ENCODE peak calls at places on chromosomes 11 and 22, in eight cellular contexts. M is HAP-1; T is T-helper 2 cell; I is SK-MEL-5; E is stimulated activated CD4-positive, alpha-beta T cell treated with anti-CD3 and anti-CD28 coated beads, Interleukin-2, amount 100 ng/mL, for 48 hours; B is astrocyte; S is foreskin melanocyte; F is mucosa of descending colon. H is an unnamed sample.

GRCh38 chr11:64810891-64811272 is 531 bp upstream of the MEN1 start:
- DNase-seq in M (no peak), T (peak), I (no peak), E (peak), B (no peak), S (no peak), F (peak), H (no peak)

GRCh38 chr11:99015634-99016454 is 4.9 kb upstream of the CNTN5 start:
- DNase-seq in M (no peak), T (no peak), I (peak), E (no peak), B (peak), S (peak), F (peak), H (peak)

GRCh38 chr22:21621891-21622623 is 7.8 kb downstream of the YDJC start:
- DNase-seq in M (no peak), T (no peak), I (no peak), E (no peak), B (no peak), S (no peak), F (no peak), H (peak)

GRCh38 chr11:68002943-68003845 is 703 bp downstream of the UNC93B1 start:
- DNase-seq in M (peak), T (peak), I (no peak), E (no peak), B (no peak), S (no peak), F (peak), H (peak)

GRCh38 chr11:86116386-86116726 is 47.5 kb upstream of the PICALM start:
- DNase-seq in M (no peak), T (peak), I (no peak), E (no peak), B (peak), S (no peak), F (no peak), H (peak)

GRCh38 chr11:72393303-72393702 is 41.0 kb downstream of the CLPB start:
- DNase-seq in M (no peak), T (no peak), I (no peak), E (no peak), B (no peak), S (no peak), F (no peak), H (no peak)

GRCh38 chr11:6742260-6742659 is 29.5 kb downstream of the OR2AG2 start:
- DNase-seq in M (no peak), T (no peak), I (no peak), E (no peak), B (no peak), S (no peak), F (no peak), H (no peak)

GRCh38 chr11:65427691-65428577 is 5.3 kb downstream of the NEAT1 start:
- DNase-seq in M (peak), T (no peak), I (peak), E (no peak), B (peak), S (peak), F (peak), H (no peak)

GRCh38 chr11:126406368-126406767 is 50.9 kb downstream of the ST3GAL4 start:
- DNase-seq in M (no peak), T (no peak), I (no peak), E (no peak), B (no peak), S (no peak), F (no peak), H (no peak)

GRCh38 chr11:74037309-74037708 is 28.4 kb upstream of the UCP3 start:
- DNase-seq in M (no peak), T (no peak), I (no peak), E (no peak), B (peak), S (no peak), F (no peak), H (no peak)

GRCh38 chr11:78163828-78164227 is 24.4 kb upstream of the ALG8 start:
- DNase-seq in M (no peak), T (no peak), I (no peak), E (no peak), B (no peak), S (no peak), F (no peak), H (no peak)

GRCh38 chr22:39216143-39216490 is 28.7 kb downstream of the PDGFB start:
- DNase-seq in M (no peak), T (no peak), I (no peak), E (no peak), B (no peak), S (no peak), F (no peak), H (no peak)

GRCh38 chr11:59097113-59097708 is 9.8 kb upstream of the FAM111B start:
- DNase-seq in M (peak), T (peak), I (peak), E (peak), B (peak), S (peak), F (peak), H (peak)

GRCh38 chr22:37088108-37088605 is 21.4 kb downstream of the TMPRSS6 start:
- DNase-seq in M (no peak), T (no peak), I (no peak), E (no peak), B (no peak), S (no peak), F (no peak), H (no peak)

GRCh38 chr11:119789766-119790407 is 60.9 kb upstream of the NECTIN1 start:
- DNase-seq in M (no peak), T (no peak), I (no peak), E (no peak), B (no peak), S (no peak), F (no peak), H (no peak)

GRCh38 chr11:9639099-9639498 is 24.8 kb upstream of the SWAP70 start:
- DNase-seq in M (no peak), T (no peak), I (no peak), E (no peak), B (no peak), S (no peak), F (peak), H (no peak)

GRCh38 chr11:100963375-100963774 is 166.2 kb downstream of the PGR start:
- DNase-seq in M (no peak), T (no peak), I (no peak), E (no peak), B (peak), S (peak), F (no peak), H (no peak)

GRCh38 chr11:16160146-16160545 is 196.2 kb downstream of the SOX6 start:
- DNase-seq in M (no peak), T (no peak), I (no peak), E (no peak), B (no peak), S (no peak), F (no peak), H (no peak)

GRCh38 chr11:126655807-126656128 is 300.3 kb downstream of the ST3GAL4 start:
- DNase-seq in M (no peak), T (no peak), I (no peak), E (no peak), B (no peak), S (no peak), F (no peak), H (no peak)

GRCh38 chr11:120579601-120580000 is 68.1 kb downstream of the GRIK4 start:
- DNase-seq in M (no peak), T (no peak), I (no peak), E (no peak), B (no peak), S (no peak), F (no peak), H (no peak)

GRCh38 chr11:122199661-122200060 is 83.6 kb upstream of the BLID start:
- DNase-seq in M (no peak), T (no peak), I (no peak), E (no peak), B (peak), S (no peak), F (no peak), H (no peak)

GRCh38 chr11:128725630-128726461 is 32.0 kb downstream of the FLI1 start:
- DNase-seq in M (no peak), T (peak), I (no peak), E (no peak), B (peak), S (peak), F (peak), H (no peak)

GRCh38 chr11:67293090-67293489 is 4.0 kb downstream of the ANKRD13D start:
- DNase-seq in M (no peak), T (no peak), I (no peak), E (no peak), B (peak), S (no peak), F (no peak), H (peak)

GRCh38 chr11:61679893-61680621 is at the start of gene DAGLA:
- DNase-seq in M (peak), T (peak), I (peak), E (peak), B (no peak), S (peak), F (peak), H (peak)

GRCh38 chr11:62830904-62831519 is 839 bp downstream of the STX5 start:
- DNase-seq in M (peak), T (no peak), I (no peak), E (no peak), B (peak), S (no peak), F (no peak), H (peak)

GRCh38 chr11:10267821-10268220 is 26.2 kb downstream of the SBF2 start:
- DNase-seq in M (no peak), T (no peak), I (no peak), E (no peak), B (no peak), S (no peak), F (no peak), H (no peak)

GRCh38 chr11:88100161-88100560 is 75.1 kb downstream of the RAB38 start:
- DNase-seq in M (no peak), T (no peak), I (no peak), E (no peak), B (no peak), S (no peak), F (no peak), H (no peak)

GRCh38 chr11:134397304-134398078 is 14.6 kb downstream of the B3GAT1 start:
- DNase-seq in M (no peak), T (no peak), I (no peak), E (no peak), B (no peak), S (no peak), F (no peak), H (no peak)

GRCh38 chr11:118870396-118871343 is 13.0 kb upstream of the CXCR5 start:
- DNase-seq in M (no peak), T (no peak), I (peak), E (no peak), B (no peak), S (peak), F (no peak), H (peak)

GRCh38 chr11:33949201-33949913 is 57.5 kb upstream of the LMO2 start:
- DNase-seq in M (no peak), T (no peak), I (no peak), E (no peak), B (no peak), S (no peak), F (no peak), H (no peak)

GRCh38 chr22:35971418-35972119 is 57.1 kb downstream of the RBFOX2 start:
- DNase-seq in M (no peak), T (no peak), I (peak), E (no peak), B (peak), S (peak), F (no peak), H (peak)

GRCh38 chr11:117673561-117673960 is 123.5 kb downstream of the DSCAML1 start:
- DNase-seq in M (no peak), T (no peak), I (no peak), E (no peak), B (no peak), S (no peak), F (no peak), H (no peak)

GRCh38 chr11:64643258-64643881 is 52.4 kb downstream of the SLC22A12 start:
- DNase-seq in M (peak), T (no peak), I (no peak), E (no peak), B (no peak), S (no peak), F (no peak), H (peak)

GRCh38 chr11:62595124-62595523 is 3.8 kb upstream of the TUT1 start:
- DNase-seq in M (no peak), T (no peak), I (no peak), E (no peak), B (no peak), S (no peak), F (no peak), H (peak)

GRCh38 chr22:31241936-31242335 is 29.8 kb downstream of the LIMK2 start:
- DNase-seq in M (no peak), T (no peak), I (no peak), E (no peak), B (peak), S (no peak), F (no peak), H (peak)

GRCh38 chr22:30004689-30005088 is 75.6 kb upstream of the HORMAD2 start:
- DNase-seq in M (no peak), T (no peak), I (no peak), E (no peak), B (no peak), S (no peak), F (no peak), H (no peak)

GRCh38 chr11:126415128-126415527 is 59.6 kb downstream of the ST3GAL4 start:
- DNase-seq in M (no peak), T (no peak), I (no peak), E (no peak), B (no peak), S (no peak), F (peak), H (peak)

GRCh38 chr22:29093980-29094379 is 21.1 kb downstream of the KREMEN1 start:
- DNase-seq in M (no peak), T (no peak), I (no peak), E (no peak), B (peak), S (no peak), F (no peak), H (peak)

H was measured in osteoblast.